ENCODE peak calls at places on chromosome 20, in ten cellular contexts. O, R, W, A, F, E, C, N, K and B are unnamed samples.

GRCh38 chr20:44494266-44494665 is 18.6 kb downstream of the TTPAL start:
- DNase-seq in C (no peak), O (peak), W (no peak), R (no peak), F (no peak), N (no peak), A (no peak), K (no peak), E (no peak), B (peak)

GRCh38 chr20:46230811-46231282 is 77.5 kb downstream of the CDH22 start:
- DNase-seq in F (peak), C (peak), K (peak), A (peak), W (no peak), E (no peak), O (no peak), N (no peak), R (no peak), B (peak)

GRCh38 chr20:62724692-62725595 is 16.3 kb downstream of the NTSR1 start:
- DNase-seq in E (no peak), W (no peak), F (no peak), R (no peak), C (no peak), N (no peak), O (no peak), A (no peak), K (no peak), B (no peak)

GRCh38 chr20:62985089-62985778 is 21.5 kb downstream of the BHLHE23 start:
- DNase-seq in W (no peak), E (no peak), K (no peak), C (no peak), N (no peak), A (no peak), O (no peak), F (no peak), R (no peak), B (no peak)

GRCh38 chr20:25022680-25023079 is 30.1 kb upstream of the APMAP start:
- DNase-seq in W (no peak), K (peak), F (peak), E (no peak), A (peak), O (no peak), N (no peak), R (no peak), C (no peak), B (peak)

GRCh38 chr20:64196831-64197418 is 32.7 kb downstream of the MYT1 start:
- DNase-seq in A (no peak), F (no peak), R (no peak), K (no peak), N (no peak), C (no peak), O (no peak), W (no peak), E (no peak), B (no peak)

GRCh38 chr20:64200740-64201139 is 36.5 kb downstream of the MYT1 start:
- DNase-seq in C (no peak), W (no peak), F (no peak), K (no peak), E (no peak), A (no peak), N (no peak), O (no peak), R (no peak), B (no peak)

GRCh38 chr20:59207742-59208357 is 44.2 kb downstream of the ZNF831 start:
- DNase-seq in K (no peak), E (peak), W (no peak), A (peak), R (peak), O (no peak), N (peak), C (peak), F (peak), B (peak)

GRCh38 chr20:20003088-20003954 is 13.8 kb upstream of the NAA20 start:
- DNase-seq in C (peak), R (peak), A (peak), K (no peak), N (peak), O (no peak), W (no peak), E (no peak), F (peak), B (peak)

GRCh38 chr20:35663516-35663812 is 1.2 kb downstream of the CPNE1 start:
- DNase-seq in C (no peak), N (no peak), W (no peak), K (no peak), F (no peak), A (no peak), O (peak), R (no peak), E (no peak), B (no peak)

GRCh38 chr20:49283703-49284625 is 6.1 kb upstream of the ZNFX1 start:
- DNase-seq in O (no peak), W (no peak), C (no peak), R (no peak), F (no peak), A (no peak), K (no peak), E (no peak), N (no peak), B (no peak)